ENCODE peak calls at places on chromosomes 13 and 19, in four cellular contexts. S is uterus, G is HCT116, E is NB4. J is an unnamed sample.

GRCh38 chr19:18421371-18421959 is 2.3 kb downstream of the SSBP4 start:
- DNase-seq in S (no peak), G (no peak), E (no peak), J (no peak)

GRCh38 chr19:12974301-12975220 is 5.2 kb downstream of the DAND5 start:
- DNase-seq in S (no peak), G (no peak), E (no peak), J (no peak)

GRCh38 chr13:111861766-111862366 is 205.1 kb upstream of the SOX1 start:
- DNase-seq in S (no peak), G (no peak), E (peak), J (no peak)

GRCh38 chr13:44259045-44260042 is 114.3 kb upstream of the SERP2 start:
- DNase-seq in S (no peak), G (no peak), E (peak), J (peak)

GRCh38 chr19:12939292-12939606 is 840 bp downstream of the CALR start:
- DNase-seq in S (peak), G (no peak), E (peak), J (peak)

GRCh38 chr19:48455171-48455907 is at the start of gene KCNJ14:
- DNase-seq in S (no peak), G (no peak), E (no peak), J (no peak)

GRCh38 chr19:38263696-38264485 is 482 bp upstream of the SPINT2 start:
- DNase-seq in S (no peak), G (peak), E (no peak), J (peak)

GRCh38 chr19:29119582-29119981 is 93.4 kb downstream of the UQCRFS1 start:
- DNase-seq in S (no peak), G (no peak), E (peak), J (no peak)

GRCh38 chr13:32426191-32426980 is 1.5 kb downstream of the N4BP2L1 start:
- DNase-seq in S (no peak), G (no peak), E (peak), J (peak)

GRCh38 chr19:37817180-37817911 is 38.0 kb upstream of the ZNF573 start:
- DNase-seq in S (peak), G (no peak), E (no peak), J (no peak)

GRCh38 chr19:55116232-55117062 is 990 bp downstream of the PPP1R12C start:
- DNase-seq in S (peak), G (no peak), E (peak), J (peak)

GRCh38 chr13:100815476-100816046 is 141.0 kb upstream of the TMTC4 start:
- DNase-seq in S (no peak), G (no peak), E (no peak), J (no peak)

GRCh38 chr13:27965740-27966640 is 3.1 kb downstream of the CDX2 start:
- DNase-seq in S (no peak), G (no peak), E (no peak), J (no peak)

GRCh38 chr13:102351486-102351885 is 50.4 kb downstream of the FGF14 start:
- DNase-seq in S (no peak), G (no peak), E (no peak), J (no peak)

GRCh38 chr19:41626278-41626677 is 596 bp downstream of the CEACAM4 start:
- DNase-seq in S (no peak), G (no peak), E (no peak), J (no peak)

GRCh38 chr13:111415216-111415615 is 94.8 kb downstream of the TEX29 start:
- DNase-seq in S (no peak), G (no peak), E (no peak), J (no peak)

GRCh38 chr19:35693422-35693821 is 10.9 kb upstream of the ZBTB32 start:
- DNase-seq in S (no peak), G (no peak), E (no peak), J (no peak)

GRCh38 chr19:10979950-10980349 is 19.1 kb downstream of the SMARCA4 start:
- DNase-seq in S (no peak), G (no peak), E (no peak), J (peak)

DNA sequence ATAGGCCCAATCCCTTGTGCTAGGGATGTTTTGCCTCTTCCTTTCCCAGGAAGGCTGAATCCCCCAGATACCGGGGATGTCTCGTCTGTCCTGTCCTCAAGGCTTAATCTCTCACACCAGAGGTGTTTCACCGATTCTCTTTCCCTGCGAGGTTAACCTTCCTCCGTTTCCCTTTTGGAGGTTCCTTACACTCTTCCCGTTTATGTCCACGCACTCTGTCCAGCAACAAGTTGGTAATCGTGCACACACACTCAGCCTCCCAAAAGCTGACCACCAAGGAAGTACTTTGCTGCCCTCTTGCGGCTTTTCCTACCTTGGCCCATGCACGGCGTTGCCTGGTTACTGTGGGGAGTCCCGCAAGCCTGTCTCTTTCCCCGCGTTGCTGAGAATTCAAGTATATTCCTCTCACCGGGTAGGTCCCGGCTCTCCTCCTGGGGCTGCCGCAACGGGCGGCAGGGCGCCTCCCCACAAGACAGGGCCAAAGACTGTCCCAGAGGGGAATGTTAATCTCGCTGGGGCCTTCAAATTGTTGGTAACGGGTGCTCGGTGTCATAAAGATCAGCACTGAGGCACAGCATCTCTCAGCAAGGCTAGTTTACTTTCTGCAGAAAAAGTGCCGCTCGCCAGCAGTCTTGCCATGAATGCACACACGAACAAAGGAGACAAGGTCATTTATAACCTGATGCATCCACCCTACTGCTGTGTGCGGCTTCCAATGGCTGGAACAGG is 36.7 kb upstream of the CD177 start:
- DNase-seq in S (no peak), G (peak), E (peak), J (peak)
- TF ChIP-seq CTCF in S (no peak), G (peak), E (no peak), J (peak)

GRCh38 chr19:3855321-3855720 is 13.5 kb downstream of the ZFR2 start:
- DNase-seq in S (no peak), G (no peak), E (no peak), J (peak)
- H3K4me3 ChIP-seq in S (no peak), G (no peak), E (no peak), J (no peak)

GRCh38 chr19:44777715-44778347 is at the start of gene CBLC:
- DNase-seq in S (no peak), G (peak), E (no peak), J (no peak)
- TF ChIP-seq CTCF in S (no peak), G (peak), E (no peak), J (no peak)

GRCh38 chr13:113653264-113654174 is 4.5 kb downstream of the ATP4B start:
- DNase-seq in S (no peak), G (no peak), E (no peak), J (no peak)

GRCh38 chr13:113655358-113656014 is 2.5 kb downstream of the ATP4B start:
- DNase-seq in S (no peak), G (no peak), E (no peak), J (no peak)

GRCh38 chr13:113654175-113654560 is 3.8 kb downstream of the ATP4B start:
- DNase-seq in S (no peak), G (no peak), E (no peak), J (no peak)

GRCh38 chr13:113656015-113656588 is 1.9 kb downstream of the ATP4B start:
- DNase-seq in S (peak), G (no peak), E (no peak), J (no peak)

GRCh38 chr13:113654591-113655357 is 3.2 kb downstream of the ATP4B start:
- DNase-seq in S (peak), G (no peak), E (no peak), J (no peak)
- H3K4me3 ChIP-seq in S (no peak), G (no peak), E (no peak), J (no peak)

DNA sequence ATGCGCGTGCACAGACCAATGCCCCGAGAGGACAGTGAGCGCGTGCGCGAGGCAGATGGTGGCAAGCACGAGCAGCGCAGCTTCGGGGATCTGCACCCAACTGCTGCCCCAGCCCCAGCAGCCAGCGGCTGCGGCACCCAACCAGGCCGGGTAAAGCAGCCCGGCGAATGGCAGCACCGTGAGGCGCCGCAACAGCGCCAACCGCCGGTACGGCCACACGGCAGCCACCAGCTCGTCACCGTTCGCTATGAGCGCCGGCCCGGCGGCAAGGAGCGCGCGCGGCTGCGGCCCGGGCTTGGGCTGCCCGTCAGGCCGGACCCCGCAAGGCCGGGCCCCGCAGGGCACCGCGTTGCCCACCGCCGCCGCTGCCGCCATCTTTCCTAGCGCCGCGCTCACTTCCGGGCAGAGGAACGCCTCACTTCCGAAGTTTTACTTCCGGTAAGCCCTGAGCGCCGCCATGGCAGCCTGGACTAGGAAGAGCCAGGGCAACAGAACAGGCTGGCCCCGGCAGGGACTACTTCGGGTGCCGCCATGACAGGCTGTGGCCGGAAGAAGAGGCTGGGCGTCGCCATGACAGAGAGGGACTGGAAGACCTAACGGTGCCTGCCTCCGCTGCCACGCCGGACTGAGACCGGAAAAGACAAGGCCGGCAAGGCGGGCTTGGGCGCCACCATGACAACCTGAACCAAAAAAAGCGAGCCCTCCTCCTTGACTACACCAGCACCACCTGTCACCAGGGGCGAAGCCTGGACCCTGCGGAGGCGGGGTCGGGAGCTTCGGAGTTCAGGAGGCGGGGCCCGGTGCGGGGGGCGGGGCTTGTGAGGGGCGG is at the start of gene ATP13A1:
- DNase-seq in S (peak), G (peak), E (peak), J (peak)
- TF ChIP-seq CTCF in S (peak), G (no peak), E (peak), J (peak)

GRCh38 chr13:60051754-60052153 is 112.0 kb downstream of the DIAPH3 start:
- DNase-seq in S (no peak), G (no peak), E (no peak), J (no peak)
- H3K4me3 ChIP-seq in S (no peak), G (no peak), E (no peak), J (no peak)

DNA sequence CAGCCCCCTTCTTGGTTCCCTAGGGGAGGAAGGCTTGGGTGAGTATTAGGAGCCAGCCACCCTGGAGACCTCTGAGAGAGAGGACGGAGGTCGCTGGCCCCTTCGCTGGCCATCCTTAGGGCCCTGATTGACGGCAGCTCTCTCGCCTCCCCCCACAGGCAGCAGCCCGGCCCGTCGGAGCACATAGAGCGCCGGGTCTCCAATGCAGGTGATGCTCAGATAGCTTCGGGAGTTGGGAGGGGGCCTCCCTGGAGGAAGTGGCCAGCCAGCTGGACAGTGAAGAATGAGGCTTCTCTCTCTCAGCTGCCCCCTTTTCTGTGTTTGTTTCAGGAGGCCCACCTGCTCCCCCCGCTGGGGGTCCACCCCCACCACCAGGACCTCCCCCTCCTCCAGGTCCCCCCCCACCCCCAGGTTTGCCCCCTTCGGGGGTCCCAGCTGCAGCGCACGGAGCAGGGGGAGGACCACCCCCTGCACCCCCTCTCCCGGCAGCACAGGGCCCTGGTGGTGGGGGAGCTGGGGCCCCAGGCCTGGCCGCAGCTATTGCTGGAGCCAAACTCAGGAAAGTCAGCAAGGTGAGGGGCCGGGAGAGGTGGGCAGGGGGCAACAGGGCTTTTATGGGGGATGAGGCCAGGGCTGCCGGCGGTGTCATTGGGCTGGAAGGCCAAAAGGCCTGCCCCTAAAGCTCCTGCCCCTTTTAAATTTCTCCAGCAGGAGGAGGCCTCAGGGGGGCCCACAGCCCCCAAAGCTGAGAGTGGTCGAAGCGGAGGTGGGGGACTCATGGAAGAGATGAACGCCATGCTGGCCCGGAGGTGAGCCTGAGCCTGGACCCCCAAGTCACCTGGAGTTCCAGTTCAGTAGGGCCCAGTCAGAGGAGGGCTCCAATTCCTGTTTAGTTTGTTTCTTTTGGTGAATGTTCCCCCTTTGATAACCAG is 15.0 kb downstream of the VASP start:
- DNase-seq in S (no peak), G (no peak), E (no peak), J (no peak)
- TF ChIP-seq CTCF in S (no peak), G (no peak), E (no peak), J (no peak)

J was measured in GM12865.